ENCODE peak calls at places on chromosomes 13 and 19, in five cellular contexts. Y, V, E, C and M are unnamed samples.

GRCh38 chr13:21015284-21015683 is 46.1 kb downstream of the LATS2 start:
- DNase-seq in Y (no peak), V (no peak), E (peak; percentile 75), C (no peak), M (no peak)

GRCh38 chr19:47047931-47048399 is 459 bp downstream of the TMEM160 start:
- DNase-seq in Y (peak; percentile 57), V (peak; percentile 80), E (peak; percentile 85), C (peak; percentile 85), M (no peak)

GRCh38 chr19:14361824-14362223 is 19.4 kb upstream of the ADGRE5 start:
- DNase-seq in Y (no peak), V (no peak), E (no peak), C (peak; percentile 62), M (no peak)

GRCh38 chr13:104586010-104586746 is 1520.0 kb upstream of the SLC10A2 start:
- DNase-seq in Y (no peak), V (no peak), E (peak; percentile 85), C (no peak), M (peak; percentile 5)

GRCh38 chr13:81048026-81048461 is 707.1 kb upstream of the SPRY2 start:
- DNase-seq in Y (no peak), V (no peak), E (no peak), C (no peak), M (no peak)

GRCh38 chr13:73341748-73342147 is 282.9 kb downstream of the KLF5 start:
- DNase-seq in Y (peak; percentile 36), V (no peak), E (peak; percentile 85), C (no peak), M (no peak)

GRCh38 chr19:3061214-3062161 is 807 bp downstream of the TLE5 start:
- DNase-seq in Y (no peak), V (no peak), E (peak; percentile 42), C (peak; percentile 71), M (no peak)

GRCh38 chr19:40933025-40933424 is 51.0 kb upstream of the CYP2A7 start:
- DNase-seq in Y (no peak), V (no peak), E (no peak), C (no peak), M (no peak)

GRCh38 chr13:41995946-41996345 is 35.0 kb upstream of the VWA8 start:
- DNase-seq in Y (peak; percentile 4), V (no peak), E (peak; percentile 90), C (no peak), M (no peak)

GRCh38 chr19:38733241-38733492 is 11.1 kb downstream of the CAPN12 start:
- DNase-seq in Y (no peak), V (no peak), E (no peak), C (no peak), M (no peak)

GRCh38 chr19:30116984-30117555 is 175.0 kb downstream of the URI1 start:
- DNase-seq in Y (no peak), V (no peak), E (no peak), C (no peak), M (no peak)

GRCh38 chr13:44790289-44790688 is 199.0 kb downstream of the NUFIP1 start:
- DNase-seq in Y (no peak), V (no peak), E (no peak), C (no peak), M (no peak)

GRCh38 chr19:21362291-21362690 is 3.5 kb downstream of the ZNF738 start:
- DNase-seq in Y (no peak), V (no peak), E (no peak), C (no peak), M (no peak)

GRCh38 chr19:49855676-49856573 is 5.0 kb downstream of the PTOV1 start:
- DNase-seq in Y (no peak), V (no peak), E (no peak), C (no peak), M (no peak)

GRCh38 chr19:47040869-47041268 is 7.6 kb downstream of the TMEM160 start:
- DNase-seq in Y (no peak), V (no peak), E (no peak), C (no peak), M (no peak)

GRCh38 chr19:13101590-13102415 is 855 bp downstream of the LYL1 start:
- DNase-seq in Y (no peak), V (no peak), E (no peak), C (peak; percentile 24), M (no peak)

GRCh38 chr19:46481947-46482346 is 10.6 kb upstream of the PNMA8A start:
- DNase-seq in Y (no peak), V (no peak), E (peak; percentile 71), C (peak; percentile 62), M (no peak)

GRCh38 chr19:36916991-36917390 is 859 bp downstream of the ZNF568 start:
- DNase-seq in Y (no peak), V (peak; percentile 1), E (peak; percentile 57), C (no peak), M (peak; percentile 8)

GRCh38 chr13:112053167-112053743 is 13.7 kb upstream of the SOX1 start:
- DNase-seq in Y (no peak), V (no peak), E (no peak), C (no peak), M (no peak)

GRCh38 chr13:101523732-101524131 is 71.3 kb downstream of the ITGBL1 start:
- DNase-seq in Y (no peak), V (peak; percentile 37), E (peak; percentile 86), C (no peak), M (no peak)

GRCh38 chr19:39379865-39380399 is 11.0 kb downstream of the PAF1 start:
- DNase-seq in Y (no peak), V (no peak), E (no peak), C (no peak), M (no peak)

GRCh38 chr13:42490676-42491075 is 83.3 kb upstream of the TNFSF11 start:
- DNase-seq in Y (no peak), V (no peak), E (no peak), C (no peak), M (no peak)

DNA sequence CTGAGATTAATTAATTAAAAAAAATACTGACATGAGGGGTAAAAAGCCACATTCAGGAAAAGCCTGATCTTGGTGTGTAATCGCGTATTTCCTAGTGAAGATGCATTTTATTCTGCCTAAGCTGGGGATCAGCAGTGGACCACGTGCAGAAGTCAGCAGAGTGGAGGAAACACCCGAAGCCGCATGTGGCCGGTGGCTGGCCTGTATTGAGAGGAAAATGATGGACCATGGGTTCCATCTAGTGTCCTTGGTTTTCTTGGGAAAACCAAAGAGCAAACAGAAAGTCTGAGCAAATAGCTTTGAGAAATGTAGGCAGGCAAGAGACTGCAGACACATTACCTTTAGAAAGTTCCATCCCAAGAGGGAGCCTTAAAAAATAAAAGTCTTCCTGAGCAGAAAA is 23.7 kb upstream of the SHISA2 start:
- DNase-seq in Y (no peak), V (no peak), E (no peak), C (no peak), M (no peak)
- TF ChIP-seq CTCF in Y (no peak), V (no peak), E (no peak), C (no peak), M (no peak)

DNA sequence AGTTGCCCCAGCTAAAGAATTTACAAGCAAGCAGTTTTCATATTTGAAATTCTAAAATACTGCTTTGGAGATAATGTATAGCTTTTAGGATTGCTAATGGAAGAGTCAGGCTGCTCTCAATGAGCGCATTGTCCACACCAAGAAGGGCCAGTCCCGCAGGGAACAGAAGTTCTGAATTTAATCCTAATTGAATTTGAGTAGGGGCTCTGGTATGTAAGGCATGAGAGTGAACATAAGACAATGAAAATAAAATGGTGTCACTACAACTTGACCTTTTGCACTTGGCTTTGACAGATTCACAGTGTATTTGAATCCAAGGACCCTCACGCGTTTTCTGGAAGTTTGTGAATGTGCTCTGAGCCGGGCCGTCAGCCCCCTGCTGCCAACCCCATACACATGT is 32.6 kb downstream of the RAB20 start:
- DNase-seq in Y (no peak), V (no peak), E (no peak), C (no peak), M (no peak)
- TF ChIP-seq CTCF in Y (no peak), V (no peak), E (no peak), C (no peak), M (no peak)

DNA sequence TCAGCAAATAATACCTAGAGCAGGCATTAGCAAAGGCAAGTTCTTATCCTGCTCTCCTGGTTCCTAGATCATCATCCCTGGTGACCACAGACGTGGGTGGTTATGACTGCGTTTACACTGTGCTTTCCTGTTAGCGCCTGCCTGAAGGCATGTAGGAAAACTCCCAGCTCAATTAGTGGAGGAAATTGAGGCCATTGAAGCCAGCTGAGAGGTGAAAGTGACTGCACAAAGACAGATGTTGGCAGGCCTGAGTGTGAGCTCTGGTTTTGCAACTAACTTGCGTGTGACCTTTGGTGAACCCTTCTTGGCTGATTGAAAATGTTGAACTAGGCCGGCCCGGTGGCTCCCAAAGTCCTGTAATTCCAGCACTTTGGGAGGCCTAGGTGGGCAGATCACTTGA is 17.5 kb upstream of the NWD1 start:
- DNase-seq in Y (peak; percentile 24), V (peak; percentile 46), E (peak; percentile 51), C (no peak), M (no peak)
- TF ChIP-seq CTCF in Y (no peak), V (no peak), E (no peak), C (no peak), M (no peak)

GRCh38 chr19:56403261-56403660 is 871 bp upstream of the ZNF583 start:
- DNase-seq in Y (no peak), V (no peak), E (peak; percentile 40), C (no peak), M (no peak)

GRCh38 chr19:56400485-56400884 is 3.6 kb upstream of the ZNF583 start:
- DNase-seq in Y (no peak), V (no peak), E (no peak), C (no peak), M (no peak)

GRCh38 chr19:56405062-56405461 is 930 bp downstream of the ZNF583 start:
- DNase-seq in Y (no peak), V (no peak), E (peak; percentile 11), C (no peak), M (no peak)

GRCh38 chr19:56404705-56405056 is 549 bp downstream of the ZNF583 start:
- DNase-seq in Y (no peak), V (no peak), E (no peak), C (no peak), M (no peak)

GRCh38 chr19:56403764-56404704 is at the start of gene ZNF583:
- DNase-seq in Y (peak; percentile 70), V (peak; percentile 88), E (peak; percentile 97), C (peak; percentile 98), M (peak; percentile 71)
- TF ChIP-seq CTCF in Y (no peak), V (no peak), E (no peak), C (no peak), M (no peak)

GRCh38 chr19:6767357-6768235 is at the start of gene SH2D3A:
- DNase-seq in Y (no peak), V (no peak), E (peak; percentile 11), C (peak; percentile 43), M (no peak)

GRCh38 chr19:6767081-6767356 is 216 bp downstream of the SH2D3A start:
- DNase-seq in Y (no peak), V (no peak), E (no peak), C (no peak), M (no peak)

GRCh38 chr19:6768236-6768785 is 1.1 kb upstream of the SH2D3A start:
- DNase-seq in Y (no peak), V (no peak), E (no peak), C (no peak), M (no peak)

GRCh38 chr19:6765738-6766356 is 1.4 kb downstream of the SH2D3A start:
- DNase-seq in Y (no peak), V (no peak), E (no peak), C (no peak), M (no peak)

GRCh38 chr19:6766357-6767080 is 716 bp downstream of the SH2D3A start:
- DNase-seq in Y (no peak), V (no peak), E (no peak), C (no peak), M (no peak)
- TF ChIP-seq CTCF in Y (no peak), V (no peak), E (no peak), C (no peak), M (no peak)